ENCODE peak calls at places on chromosomes 7 and 10, in ten cellular contexts. One of them, this sample, is unnamed.

GRCh38 chr7:30845426-30846135 is 66.1 kb upstream of the AQP1 start:
- DNase-seq in SK-N-DZ: no peak
- DNase-seq in CD8-positive, alpha-beta T cell: no peak
- DNase-seq in activated T-helper 1 cell treated with anti-CD3 and anti-CD28 coated beads, Interleukin-12 subunit alpha, Interleukin-12 subunit beta, Interleukin-2, Interleukin-4 antibody, amounts not matched to agents 30 ng/mL and 10 ng/mL and 1 ng/mL, durations not matched to agents 14 hours and 24 hours and 36 hours: no peak
- DNase-seq in spleen: peak
- DNase-seq in Panc1: no peak
- DNase-seq in MV-4-11: no peak
- DNase-seq in kidney epithelial cell: no peak
- DNase-seq in NCI-H1048: no peak
- DNase-seq in stimulated activated CD4-positive, alpha-beta T cell treated with anti-CD3 and anti-CD28 coated beads, TNF-alpha, amount 100 ng/mL, for 1 hour: no peak
- DNase-seq in this sample: no peak

GRCh38 chr7:78149787-78150186 is 351.2 kb downstream of the PHTF2 start:
- DNase-seq in NCI-H1048: no peak
- DNase-seq in kidney epithelial cell: no peak
- DNase-seq in CD8-positive, alpha-beta T cell: no peak
- DNase-seq in spleen: no peak
- DNase-seq in MV-4-11: no peak
- DNase-seq in stimulated activated CD4-positive, alpha-beta T cell treated with anti-CD3 and anti-CD28 coated beads, TNF-alpha, amount 100 ng/mL, for 1 hour: no peak
- DNase-seq in SK-N-DZ: no peak
- DNase-seq in Panc1: no peak
- DNase-seq in activated T-helper 1 cell treated with anti-CD3 and anti-CD28 coated beads, Interleukin-12 subunit alpha, Interleukin-12 subunit beta, Interleukin-2, Interleukin-4 antibody, amounts not matched to agents 30 ng/mL and 10 ng/mL and 1 ng/mL, durations not matched to agents 14 hours and 24 hours and 36 hours: no peak
- DNase-seq in this sample: no peak

GRCh38 chr10:124200011-124200410 is 106.6 kb upstream of the CHST15 start:
- DNase-seq in MV-4-11: no peak
- DNase-seq in SK-N-DZ: no peak
- DNase-seq in CD8-positive, alpha-beta T cell: no peak
- DNase-seq in stimulated activated CD4-positive, alpha-beta T cell treated with anti-CD3 and anti-CD28 coated beads, TNF-alpha, amount 100 ng/mL, for 1 hour: no peak
- DNase-seq in spleen: no peak
- DNase-seq in kidney epithelial cell: no peak
- DNase-seq in activated T-helper 1 cell treated with anti-CD3 and anti-CD28 coated beads, Interleukin-12 subunit alpha, Interleukin-12 subunit beta, Interleukin-2, Interleukin-4 antibody, amounts not matched to agents 30 ng/mL and 10 ng/mL and 1 ng/mL, durations not matched to agents 14 hours and 24 hours and 36 hours: no peak
- DNase-seq in Panc1: no peak
- DNase-seq in NCI-H1048: no peak
- DNase-seq in this sample: no peak

GRCh38 chr7:7617550-7617949 is 23.0 kb upstream of the UMAD1 start:
- DNase-seq in SK-N-DZ: no peak
- DNase-seq in spleen: no peak
- DNase-seq in stimulated activated CD4-positive, alpha-beta T cell treated with anti-CD3 and anti-CD28 coated beads, TNF-alpha, amount 100 ng/mL, for 1 hour: no peak
- DNase-seq in MV-4-11: no peak
- DNase-seq in activated T-helper 1 cell treated with anti-CD3 and anti-CD28 coated beads, Interleukin-12 subunit alpha, Interleukin-12 subunit beta, Interleukin-2, Interleukin-4 antibody, amounts not matched to agents 30 ng/mL and 10 ng/mL and 1 ng/mL, durations not matched to agents 14 hours and 24 hours and 36 hours: no peak
- DNase-seq in NCI-H1048: no peak
- DNase-seq in CD8-positive, alpha-beta T cell: no peak
- DNase-seq in Panc1: no peak
- DNase-seq in kidney epithelial cell: no peak
- DNase-seq in this sample: no peak

GRCh38 chr10:1514641-1515040 is 222.7 kb downstream of the ADARB2 start:
- DNase-seq in Panc1: no peak
- DNase-seq in spleen: no peak
- DNase-seq in SK-N-DZ: no peak
- DNase-seq in NCI-H1048: no peak
- DNase-seq in CD8-positive, alpha-beta T cell: no peak
- DNase-seq in activated T-helper 1 cell treated with anti-CD3 and anti-CD28 coated beads, Interleukin-12 subunit alpha, Interleukin-12 subunit beta, Interleukin-2, Interleukin-4 antibody, amounts not matched to agents 30 ng/mL and 10 ng/mL and 1 ng/mL, durations not matched to agents 14 hours and 24 hours and 36 hours: no peak
- DNase-seq in MV-4-11: no peak
- DNase-seq in kidney epithelial cell: no peak
- DNase-seq in stimulated activated CD4-positive, alpha-beta T cell treated with anti-CD3 and anti-CD28 coated beads, TNF-alpha, amount 100 ng/mL, for 1 hour: no peak
- DNase-seq in this sample: no peak

GRCh38 chr7:122304604-122304975 is at the start of gene FEZF1:
- DNase-seq in activated T-helper 1 cell treated with anti-CD3 and anti-CD28 coated beads, Interleukin-12 subunit alpha, Interleukin-12 subunit beta, Interleukin-2, Interleukin-4 antibody, amounts not matched to agents 30 ng/mL and 10 ng/mL and 1 ng/mL, durations not matched to agents 14 hours and 24 hours and 36 hours: no peak
- DNase-seq in SK-N-DZ: no peak
- DNase-seq in Panc1: no peak
- DNase-seq in MV-4-11: no peak
- DNase-seq in stimulated activated CD4-positive, alpha-beta T cell treated with anti-CD3 and anti-CD28 coated beads, TNF-alpha, amount 100 ng/mL, for 1 hour: no peak
- DNase-seq in kidney epithelial cell: no peak
- DNase-seq in CD8-positive, alpha-beta T cell: no peak
- DNase-seq in spleen: no peak
- DNase-seq in NCI-H1048: no peak
- DNase-seq in this sample: peak

GRCh38 chr7:73728551-73728950 is 9.1 kb upstream of the STX1A start:
- DNase-seq in CD8-positive, alpha-beta T cell: no peak
- DNase-seq in kidney epithelial cell: no peak
- DNase-seq in spleen: no peak
- DNase-seq in stimulated activated CD4-positive, alpha-beta T cell treated with anti-CD3 and anti-CD28 coated beads, TNF-alpha, amount 100 ng/mL, for 1 hour: no peak
- DNase-seq in Panc1: no peak
- DNase-seq in MV-4-11: no peak
- DNase-seq in SK-N-DZ: no peak
- DNase-seq in NCI-H1048: no peak
- DNase-seq in activated T-helper 1 cell treated with anti-CD3 and anti-CD28 coated beads, Interleukin-12 subunit alpha, Interleukin-12 subunit beta, Interleukin-2, Interleukin-4 antibody, amounts not matched to agents 30 ng/mL and 10 ng/mL and 1 ng/mL, durations not matched to agents 14 hours and 24 hours and 36 hours: no peak
- DNase-seq in this sample: no peak

GRCh38 chr7:104074529-104074928 is 85.1 kb upstream of the RELN start:
- DNase-seq in kidney epithelial cell: no peak
- DNase-seq in NCI-H1048: no peak
- DNase-seq in MV-4-11: no peak
- DNase-seq in Panc1: no peak
- DNase-seq in CD8-positive, alpha-beta T cell: no peak
- DNase-seq in SK-N-DZ: no peak
- DNase-seq in spleen: no peak
- DNase-seq in activated T-helper 1 cell treated with anti-CD3 and anti-CD28 coated beads, Interleukin-12 subunit alpha, Interleukin-12 subunit beta, Interleukin-2, Interleukin-4 antibody, amounts not matched to agents 30 ng/mL and 10 ng/mL and 1 ng/mL, durations not matched to agents 14 hours and 24 hours and 36 hours: no peak
- DNase-seq in stimulated activated CD4-positive, alpha-beta T cell treated with anti-CD3 and anti-CD28 coated beads, TNF-alpha, amount 100 ng/mL, for 1 hour: no peak
- DNase-seq in this sample: no peak

GRCh38 chr10:44308935-44309334 is 76.0 kb downstream of the CXCL12 start:
- DNase-seq in activated T-helper 1 cell treated with anti-CD3 and anti-CD28 coated beads, Interleukin-12 subunit alpha, Interleukin-12 subunit beta, Interleukin-2, Interleukin-4 antibody, amounts not matched to agents 30 ng/mL and 10 ng/mL and 1 ng/mL, durations not matched to agents 14 hours and 24 hours and 36 hours: no peak
- DNase-seq in CD8-positive, alpha-beta T cell: no peak
- DNase-seq in stimulated activated CD4-positive, alpha-beta T cell treated with anti-CD3 and anti-CD28 coated beads, TNF-alpha, amount 100 ng/mL, for 1 hour: no peak
- DNase-seq in Panc1: no peak
- DNase-seq in NCI-H1048: no peak
- DNase-seq in kidney epithelial cell: no peak
- DNase-seq in spleen: no peak
- DNase-seq in MV-4-11: no peak
- DNase-seq in SK-N-DZ: peak
- DNase-seq in this sample: no peak

GRCh38 chr10:91635401-91636400 is 2.8 kb upstream of the PPP1R3C start:
- DNase-seq in stimulated activated CD4-positive, alpha-beta T cell treated with anti-CD3 and anti-CD28 coated beads, TNF-alpha, amount 100 ng/mL, for 1 hour: no peak
- DNase-seq in SK-N-DZ: peak
- DNase-seq in kidney epithelial cell: no peak
- DNase-seq in CD8-positive, alpha-beta T cell: no peak
- DNase-seq in activated T-helper 1 cell treated with anti-CD3 and anti-CD28 coated beads, Interleukin-12 subunit alpha, Interleukin-12 subunit beta, Interleukin-2, Interleukin-4 antibody, amounts not matched to agents 30 ng/mL and 10 ng/mL and 1 ng/mL, durations not matched to agents 14 hours and 24 hours and 36 hours: peak
- DNase-seq in NCI-H1048: peak
- DNase-seq in spleen: no peak
- DNase-seq in Panc1: peak
- DNase-seq in MV-4-11: peak
- DNase-seq in this sample: peak

GRCh38 chr10:59708816-59709471 is 706 bp downstream of the SLC16A9 start:
- DNase-seq in CD8-positive, alpha-beta T cell: no peak
- DNase-seq in Panc1: no peak
- DNase-seq in kidney epithelial cell: no peak
- DNase-seq in activated T-helper 1 cell treated with anti-CD3 and anti-CD28 coated beads, Interleukin-12 subunit alpha, Interleukin-12 subunit beta, Interleukin-2, Interleukin-4 antibody, amounts not matched to agents 30 ng/mL and 10 ng/mL and 1 ng/mL, durations not matched to agents 14 hours and 24 hours and 36 hours: no peak
- DNase-seq in NCI-H1048: no peak
- DNase-seq in MV-4-11: no peak
- DNase-seq in SK-N-DZ: peak
- DNase-seq in stimulated activated CD4-positive, alpha-beta T cell treated with anti-CD3 and anti-CD28 coated beads, TNF-alpha, amount 100 ng/mL, for 1 hour: no peak
- DNase-seq in spleen: peak
- DNase-seq in this sample: no peak

GRCh38 chr10:118080817-118081216 is 34.1 kb upstream of the RAB11FIP2 start:
- DNase-seq in Panc1: no peak
- DNase-seq in NCI-H1048: no peak
- DNase-seq in kidney epithelial cell: no peak
- DNase-seq in stimulated activated CD4-positive, alpha-beta T cell treated with anti-CD3 and anti-CD28 coated beads, TNF-alpha, amount 100 ng/mL, for 1 hour: no peak
- DNase-seq in CD8-positive, alpha-beta T cell: no peak
- DNase-seq in SK-N-DZ: no peak
- DNase-seq in spleen: no peak
- DNase-seq in MV-4-11: no peak
- DNase-seq in activated T-helper 1 cell treated with anti-CD3 and anti-CD28 coated beads, Interleukin-12 subunit alpha, Interleukin-12 subunit beta, Interleukin-2, Interleukin-4 antibody, amounts not matched to agents 30 ng/mL and 10 ng/mL and 1 ng/mL, durations not matched to agents 14 hours and 24 hours and 36 hours: no peak
- DNase-seq in this sample: no peak

GRCh38 chr10:12534824-12535223 is 185.5 kb downstream of the CAMK1D start:
- DNase-seq in stimulated activated CD4-positive, alpha-beta T cell treated with anti-CD3 and anti-CD28 coated beads, TNF-alpha, amount 100 ng/mL, for 1 hour: no peak
- DNase-seq in NCI-H1048: no peak
- DNase-seq in spleen: no peak
- DNase-seq in Panc1: no peak
- DNase-seq in MV-4-11: no peak
- DNase-seq in kidney epithelial cell: peak
- DNase-seq in CD8-positive, alpha-beta T cell: no peak
- DNase-seq in activated T-helper 1 cell treated with anti-CD3 and anti-CD28 coated beads, Interleukin-12 subunit alpha, Interleukin-12 subunit beta, Interleukin-2, Interleukin-4 antibody, amounts not matched to agents 30 ng/mL and 10 ng/mL and 1 ng/mL, durations not matched to agents 14 hours and 24 hours and 36 hours: no peak
- DNase-seq in SK-N-DZ: peak
- DNase-seq in this sample: no peak

GRCh38 chr10:121155742-121156141 is 304.6 kb downstream of the WDR11 start:
- DNase-seq in NCI-H1048: no peak
- DNase-seq in CD8-positive, alpha-beta T cell: no peak
- DNase-seq in MV-4-11: no peak
- DNase-seq in kidney epithelial cell: no peak
- DNase-seq in stimulated activated CD4-positive, alpha-beta T cell treated with anti-CD3 and anti-CD28 coated beads, TNF-alpha, amount 100 ng/mL, for 1 hour: no peak
- DNase-seq in Panc1: no peak
- DNase-seq in SK-N-DZ: no peak
- DNase-seq in activated T-helper 1 cell treated with anti-CD3 and anti-CD28 coated beads, Interleukin-12 subunit alpha, Interleukin-12 subunit beta, Interleukin-2, Interleukin-4 antibody, amounts not matched to agents 30 ng/mL and 10 ng/mL and 1 ng/mL, durations not matched to agents 14 hours and 24 hours and 36 hours: no peak
- DNase-seq in spleen: no peak
- DNase-seq in this sample: no peak

GRCh38 chr10:19702215-19702614 is 114.0 kb upstream of the PLXDC2 start:
- DNase-seq in spleen: no peak
- DNase-seq in Panc1: no peak
- DNase-seq in NCI-H1048: no peak
- DNase-seq in MV-4-11: no peak
- DNase-seq in stimulated activated CD4-positive, alpha-beta T cell treated with anti-CD3 and anti-CD28 coated beads, TNF-alpha, amount 100 ng/mL, for 1 hour: no peak
- DNase-seq in SK-N-DZ: no peak
- DNase-seq in CD8-positive, alpha-beta T cell: no peak
- DNase-seq in kidney epithelial cell: no peak
- DNase-seq in activated T-helper 1 cell treated with anti-CD3 and anti-CD28 coated beads, Interleukin-12 subunit alpha, Interleukin-12 subunit beta, Interleukin-2, Interleukin-4 antibody, amounts not matched to agents 30 ng/mL and 10 ng/mL and 1 ng/mL, durations not matched to agents 14 hours and 24 hours and 36 hours: no peak
- DNase-seq in this sample: no peak

GRCh38 chr7:144519900-144520299 is 116.4 kb upstream of the NOBOX start:
- DNase-seq in Panc1: no peak
- DNase-seq in activated T-helper 1 cell treated with anti-CD3 and anti-CD28 coated beads, Interleukin-12 subunit alpha, Interleukin-12 subunit beta, Interleukin-2, Interleukin-4 antibody, amounts not matched to agents 30 ng/mL and 10 ng/mL and 1 ng/mL, durations not matched to agents 14 hours and 24 hours and 36 hours: no peak
- DNase-seq in CD8-positive, alpha-beta T cell: no peak
- DNase-seq in kidney epithelial cell: no peak
- DNase-seq in NCI-H1048: no peak
- DNase-seq in SK-N-DZ: no peak
- DNase-seq in spleen: no peak
- DNase-seq in stimulated activated CD4-positive, alpha-beta T cell treated with anti-CD3 and anti-CD28 coated beads, TNF-alpha, amount 100 ng/mL, for 1 hour: no peak
- DNase-seq in MV-4-11: no peak
- DNase-seq in this sample: no peak

GRCh38 chr10:1403508-1404230 is 333.7 kb downstream of the ADARB2 start:
- DNase-seq in activated T-helper 1 cell treated with anti-CD3 and anti-CD28 coated beads, Interleukin-12 subunit alpha, Interleukin-12 subunit beta, Interleukin-2, Interleukin-4 antibody, amounts not matched to agents 30 ng/mL and 10 ng/mL and 1 ng/mL, durations not matched to agents 14 hours and 24 hours and 36 hours: no peak
- DNase-seq in kidney epithelial cell: no peak
- DNase-seq in stimulated activated CD4-positive, alpha-beta T cell treated with anti-CD3 and anti-CD28 coated beads, TNF-alpha, amount 100 ng/mL, for 1 hour: no peak
- DNase-seq in MV-4-11: no peak
- DNase-seq in CD8-positive, alpha-beta T cell: no peak
- DNase-seq in NCI-H1048: no peak
- DNase-seq in SK-N-DZ: no peak
- DNase-seq in Panc1: no peak
- DNase-seq in spleen: peak
- DNase-seq in this sample: no peak

GRCh38 chr10:102311025-102311420 is 65.7 kb downstream of the GBF1 start:
- DNase-seq in NCI-H1048: no peak
- DNase-seq in SK-N-DZ: no peak
- DNase-seq in Panc1: no peak
- DNase-seq in CD8-positive, alpha-beta T cell: no peak
- DNase-seq in spleen: no peak
- DNase-seq in stimulated activated CD4-positive, alpha-beta T cell treated with anti-CD3 and anti-CD28 coated beads, TNF-alpha, amount 100 ng/mL, for 1 hour: no peak
- DNase-seq in activated T-helper 1 cell treated with anti-CD3 and anti-CD28 coated beads, Interleukin-12 subunit alpha, Interleukin-12 subunit beta, Interleukin-2, Interleukin-4 antibody, amounts not matched to agents 30 ng/mL and 10 ng/mL and 1 ng/mL, durations not matched to agents 14 hours and 24 hours and 36 hours: no peak
- DNase-seq in kidney epithelial cell: no peak
- DNase-seq in MV-4-11: no peak
- DNase-seq in this sample: no peak

GRCh38 chr7:101626069-101626671 is 2.9 kb downstream of the MYL10 start:
- DNase-seq in Panc1: no peak
- DNase-seq in kidney epithelial cell: no peak
- DNase-seq in MV-4-11: no peak
- DNase-seq in activated T-helper 1 cell treated with anti-CD3 and anti-CD28 coated beads, Interleukin-12 subunit alpha, Interleukin-12 subunit beta, Interleukin-2, Interleukin-4 antibody, amounts not matched to agents 30 ng/mL and 10 ng/mL and 1 ng/mL, durations not matched to agents 14 hours and 24 hours and 36 hours: no peak
- DNase-seq in spleen: no peak
- DNase-seq in NCI-H1048: no peak
- DNase-seq in SK-N-DZ: no peak
- DNase-seq in stimulated activated CD4-positive, alpha-beta T cell treated with anti-CD3 and anti-CD28 coated beads, TNF-alpha, amount 100 ng/mL, for 1 hour: no peak
- DNase-seq in CD8-positive, alpha-beta T cell: no peak
- DNase-seq in this sample: no peak

GRCh38 chr7:98880485-98880884 is 2.2 kb downstream of the TRRAP start:
- DNase-seq in stimulated activated CD4-positive, alpha-beta T cell treated with anti-CD3 and anti-CD28 coated beads, TNF-alpha, amount 100 ng/mL, for 1 hour: no peak
- DNase-seq in NCI-H1048: no peak
- DNase-seq in MV-4-11: no peak
- DNase-seq in spleen: no peak
- DNase-seq in activated T-helper 1 cell treated with anti-CD3 and anti-CD28 coated beads, Interleukin-12 subunit alpha, Interleukin-12 subunit beta, Interleukin-2, Interleukin-4 antibody, amounts not matched to agents 30 ng/mL and 10 ng/mL and 1 ng/mL, durations not matched to agents 14 hours and 24 hours and 36 hours: no peak
- DNase-seq in Panc1: no peak
- DNase-seq in kidney epithelial cell: no peak
- DNase-seq in SK-N-DZ: no peak
- DNase-seq in CD8-positive, alpha-beta T cell: no peak
- DNase-seq in this sample: no peak

GRCh38 chr7:35280854-35281253 is 27.0 kb upstream of the TBX20 start:
- DNase-seq in Panc1: no peak
- DNase-seq in kidney epithelial cell: no peak
- DNase-seq in NCI-H1048: no peak
- DNase-seq in MV-4-11: no peak
- DNase-seq in spleen: no peak
- DNase-seq in CD8-positive, alpha-beta T cell: no peak
- DNase-seq in SK-N-DZ: peak
- DNase-seq in stimulated activated CD4-positive, alpha-beta T cell treated with anti-CD3 and anti-CD28 coated beads, TNF-alpha, amount 100 ng/mL, for 1 hour: no peak
- DNase-seq in activated T-helper 1 cell treated with anti-CD3 and anti-CD28 coated beads, Interleukin-12 subunit alpha, Interleukin-12 subunit beta, Interleukin-2, Interleukin-4 antibody, amounts not matched to agents 30 ng/mL and 10 ng/mL and 1 ng/mL, durations not matched to agents 14 hours and 24 hours and 36 hours: no peak
- DNase-seq in this sample: no peak

GRCh38 chr10:85643839-85644525 is 722.6 kb downstream of the GRID1 start:
- DNase-seq in CD8-positive, alpha-beta T cell: no peak
- DNase-seq in kidney epithelial cell: peak
- DNase-seq in spleen: no peak
- DNase-seq in SK-N-DZ: no peak
- DNase-seq in MV-4-11: no peak
- DNase-seq in NCI-H1048: no peak
- DNase-seq in activated T-helper 1 cell treated with anti-CD3 and anti-CD28 coated beads, Interleukin-12 subunit alpha, Interleukin-12 subunit beta, Interleukin-2, Interleukin-4 antibody, amounts not matched to agents 30 ng/mL and 10 ng/mL and 1 ng/mL, durations not matched to agents 14 hours and 24 hours and 36 hours: no peak
- DNase-seq in Panc1: peak
- DNase-seq in stimulated activated CD4-positive, alpha-beta T cell treated with anti-CD3 and anti-CD28 coated beads, TNF-alpha, amount 100 ng/mL, for 1 hour: no peak
- DNase-seq in this sample: no peak

GRCh38 chr7:30433082-30433481 is 45.5 kb downstream of the NOD1 start:
- DNase-seq in stimulated activated CD4-positive, alpha-beta T cell treated with anti-CD3 and anti-CD28 coated beads, TNF-alpha, amount 100 ng/mL, for 1 hour: no peak
- DNase-seq in NCI-H1048: no peak
- DNase-seq in CD8-positive, alpha-beta T cell: no peak
- DNase-seq in kidney epithelial cell: no peak
- DNase-seq in activated T-helper 1 cell treated with anti-CD3 and anti-CD28 coated beads, Interleukin-12 subunit alpha, Interleukin-12 subunit beta, Interleukin-2, Interleukin-4 antibody, amounts not matched to agents 30 ng/mL and 10 ng/mL and 1 ng/mL, durations not matched to agents 14 hours and 24 hours and 36 hours: no peak
- DNase-seq in MV-4-11: peak
- DNase-seq in SK-N-DZ: no peak
- DNase-seq in Panc1: no peak
- DNase-seq in spleen: no peak
- DNase-seq in this sample: no peak

GRCh38 chr10:51079766-51080165 is 5.5 kb downstream of the PRKG1 start:
- DNase-seq in stimulated activated CD4-positive, alpha-beta T cell treated with anti-CD3 and anti-CD28 coated beads, TNF-alpha, amount 100 ng/mL, for 1 hour: no peak
- DNase-seq in NCI-H1048: no peak
- DNase-seq in spleen: no peak
- DNase-seq in CD8-positive, alpha-beta T cell: no peak
- DNase-seq in SK-N-DZ: no peak
- DNase-seq in kidney epithelial cell: no peak
- DNase-seq in activated T-helper 1 cell treated with anti-CD3 and anti-CD28 coated beads, Interleukin-12 subunit alpha, Interleukin-12 subunit beta, Interleukin-2, Interleukin-4 antibody, amounts not matched to agents 30 ng/mL and 10 ng/mL and 1 ng/mL, durations not matched to agents 14 hours and 24 hours and 36 hours: no peak
- DNase-seq in Panc1: no peak
- DNase-seq in MV-4-11: no peak
- DNase-seq in this sample: no peak

GRCh38 chr7:29946428-29947186 is 43.0 kb downstream of the SCRN1 start:
- DNase-seq in spleen: no peak
- DNase-seq in Panc1: no peak
- DNase-seq in NCI-H1048: no peak
- DNase-seq in stimulated activated CD4-positive, alpha-beta T cell treated with anti-CD3 and anti-CD28 coated beads, TNF-alpha, amount 100 ng/mL, for 1 hour: no peak
- DNase-seq in CD8-positive, alpha-beta T cell: no peak
- DNase-seq in SK-N-DZ: no peak
- DNase-seq in MV-4-11: no peak
- DNase-seq in activated T-helper 1 cell treated with anti-CD3 and anti-CD28 coated beads, Interleukin-12 subunit alpha, Interleukin-12 subunit beta, Interleukin-2, Interleukin-4 antibody, amounts not matched to agents 30 ng/mL and 10 ng/mL and 1 ng/mL, durations not matched to agents 14 hours and 24 hours and 36 hours: no peak
- DNase-seq in kidney epithelial cell: no peak
- DNase-seq in this sample: no peak

GRCh38 chr10:7408003-7408493 is 2.8 kb downstream of the SFMBT2 start:
- DNase-seq in CD8-positive, alpha-beta T cell: no peak
- DNase-seq in spleen: peak
- DNase-seq in Panc1: no peak
- DNase-seq in SK-N-DZ: no peak
- DNase-seq in stimulated activated CD4-positive, alpha-beta T cell treated with anti-CD3 and anti-CD28 coated beads, TNF-alpha, amount 100 ng/mL, for 1 hour: no peak
- DNase-seq in NCI-H1048: no peak
- DNase-seq in MV-4-11: peak
- DNase-seq in activated T-helper 1 cell treated with anti-CD3 and anti-CD28 coated beads, Interleukin-12 subunit alpha, Interleukin-12 subunit beta, Interleukin-2, Interleukin-4 antibody, amounts not matched to agents 30 ng/mL and 10 ng/mL and 1 ng/mL, durations not matched to agents 14 hours and 24 hours and 36 hours: peak
- DNase-seq in kidney epithelial cell: no peak
- DNase-seq in this sample: no peak

GRCh38 chr10:113819989-113820388 is 33.9 kb downstream of the DCLRE1A start:
- DNase-seq in kidney epithelial cell: no peak
- DNase-seq in stimulated activated CD4-positive, alpha-beta T cell treated with anti-CD3 and anti-CD28 coated beads, TNF-alpha, amount 100 ng/mL, for 1 hour: no peak
- DNase-seq in spleen: no peak
- DNase-seq in Panc1: no peak
- DNase-seq in activated T-helper 1 cell treated with anti-CD3 and anti-CD28 coated beads, Interleukin-12 subunit alpha, Interleukin-12 subunit beta, Interleukin-2, Interleukin-4 antibody, amounts not matched to agents 30 ng/mL and 10 ng/mL and 1 ng/mL, durations not matched to agents 14 hours and 24 hours and 36 hours: no peak
- DNase-seq in CD8-positive, alpha-beta T cell: no peak
- DNase-seq in MV-4-11: no peak
- DNase-seq in NCI-H1048: no peak
- DNase-seq in SK-N-DZ: peak
- DNase-seq in this sample: no peak

GRCh38 chr7:16023046-16023445 is 336.6 kb upstream of the MEOX2 start:
- DNase-seq in Panc1: no peak
- DNase-seq in spleen: no peak
- DNase-seq in stimulated activated CD4-positive, alpha-beta T cell treated with anti-CD3 and anti-CD28 coated beads, TNF-alpha, amount 100 ng/mL, for 1 hour: no peak
- DNase-seq in activated T-helper 1 cell treated with anti-CD3 and anti-CD28 coated beads, Interleukin-12 subunit alpha, Interleukin-12 subunit beta, Interleukin-2, Interleukin-4 antibody, amounts not matched to agents 30 ng/mL and 10 ng/mL and 1 ng/mL, durations not matched to agents 14 hours and 24 hours and 36 hours: no peak
- DNase-seq in kidney epithelial cell: no peak
- DNase-seq in MV-4-11: no peak
- DNase-seq in CD8-positive, alpha-beta T cell: no peak
- DNase-seq in SK-N-DZ: no peak
- DNase-seq in NCI-H1048: no peak
- DNase-seq in this sample: no peak